ENCODE peak calls at places on chromosomes 13 and 19, in five cellular contexts. G is iPS DF 6.9; E is effector CD4-positive, alpha-beta T cell; K is upper lobe of right lung; T is naive B cell. D is an unnamed sample.

GRCh38 chr19:16301999-16302694 is 22.5 kb upstream of the KLF2 start:
- DNase-seq in G (no peak), T (no peak), E (no peak), K (no peak), D (no peak)

GRCh38 chr13:111862836-111863815 is 203.8 kb upstream of the SOX1 start:
- DNase-seq in E (no peak), K (no peak), G (no peak), T (no peak), D (no peak)

GRCh38 chr19:3668331-3669133 is 31.7 kb downstream of the PIP5K1C start:
- DNase-seq in E (no peak), K (no peak), T (no peak), G (no peak), D (no peak)

GRCh38 chr19:39679056-39679790 is 23.5 kb downstream of the LGALS16 start:
- DNase-seq in T (no peak), G (no peak), E (no peak), K (no peak), D (peak)

GRCh38 chr13:27088619-27089018 is 83.0 kb downstream of the USP12 start:
- DNase-seq in E (no peak), T (no peak), G (no peak), K (no peak), D (no peak)

GRCh38 chr13:21333186-21333585 is 125.9 kb downstream of the ZDHHC20 start:
- DNase-seq in K (no peak), G (no peak), T (no peak), E (no peak), D (no peak)

GRCh38 chr13:25170554-25171107 is 1.5 kb downstream of the AMER2 start:
- DNase-seq in G (no peak), K (no peak), E (no peak), T (no peak), D (no peak)

GRCh38 chr13:45327253-45327954 is 13.6 kb downstream of the TPT1 start:
- DNase-seq in E (no peak), K (no peak), G (no peak), T (no peak), D (no peak)